ENCODE peak calls at places on chromosomes 13 and 19, in seven cellular contexts. I is cardiac muscle cell, U is IMR-90, B is stomach, C is heart right ventricle, G is sigmoid colon, N is fibroblast of lung. L is an unnamed sample.

GRCh38 chr19:50486823-50487515 is 10.3 kb upstream of the GARIN5A start:
- DNase-seq in U (peak), I (peak), B (no peak), G (no peak), N (peak), C (no peak), L (no peak)

GRCh38 chr13:47044842-47045241 is 148.0 kb upstream of the HTR2A start:
- DNase-seq in C (no peak), B (no peak), N (no peak), I (no peak), U (no peak), G (no peak), L (no peak)

GRCh38 chr13:91592050-91593014 is 193.9 kb downstream of the GPC5 start:
- DNase-seq in B (no peak), G (no peak), I (no peak), U (no peak), N (peak), C (no peak), L (no peak)

GRCh38 chr13:55244991-55245644 is 1895.6 kb upstream of the PRR20A start:
- DNase-seq in I (no peak), N (no peak), C (no peak), U (no peak), G (no peak), B (no peak), L (no peak)

GRCh38 chr19:33484226-33484774 is 37.3 kb downstream of the PEPD start:
- DNase-seq in U (no peak), G (peak), C (no peak), N (no peak), I (no peak), B (no peak), L (no peak)

GRCh38 chr13:110280231-110280813 is 26.6 kb downstream of the COL4A1 start:
- DNase-seq in C (no peak), I (no peak), U (no peak), G (peak), N (no peak), B (no peak), L (no peak)

GRCh38 chr13:80399340-80400163 is 58.6 kb upstream of the SPRY2 start:
- DNase-seq in N (no peak), G (no peak), B (peak), I (no peak), C (no peak), U (no peak), L (peak)

GRCh38 chr13:39816936-39817335 is 161.5 kb downstream of the COG6 start:
- DNase-seq in C (no peak), N (peak), I (no peak), B (no peak), G (no peak), U (no peak), L (no peak)

GRCh38 chr13:111637365-111637764 is 316.9 kb downstream of the TEX29 start:
- DNase-seq in U (no peak), N (no peak), I (no peak), B (no peak), C (no peak), G (no peak), L (no peak)

GRCh38 chr19:51654783-51655182 is 8.2 kb upstream of the SIGLEC14 start:
- DNase-seq in U (no peak), N (no peak), B (no peak), C (no peak), G (no peak), I (no peak), L (no peak)

GRCh38 chr13:46553886-46554855 is 1.2 kb downstream of the LRCH1 start:
- DNase-seq in I (peak), C (peak), B (peak), N (peak), U (peak), G (peak), L (peak)

GRCh38 chr13:37414667-37415066 is 183.9 kb downstream of the POSTN start:
- DNase-seq in N (no peak), U (no peak), G (no peak), I (no peak), C (no peak), B (no peak), L (no peak)

GRCh38 chr19:30545752-30546151 is 173.6 kb downstream of the ZNF536 start:
- DNase-seq in G (no peak), B (no peak), U (no peak), C (no peak), N (no peak), I (no peak), L (no peak)

GRCh38 chr13:32056316-32056715 is 24.7 kb downstream of the FRY start:
- DNase-seq in U (no peak), B (no peak), I (no peak), G (no peak), N (no peak), C (no peak), L (no peak)

GRCh38 chr13:97298816-97299215 is 76.7 kb downstream of the MBNL2 start:
- DNase-seq in B (no peak), G (no peak), U (peak), N (peak), C (no peak), I (no peak), L (no peak)

GRCh38 chr13:97300871-97301270 is 78.7 kb downstream of the MBNL2 start:
- DNase-seq in U (no peak), I (no peak), G (no peak), B (no peak), N (no peak), C (no peak), L (no peak)

GRCh38 chr13:97296740-97297139 is 74.6 kb downstream of the MBNL2 start:
- DNase-seq in C (no peak), B (no peak), G (no peak), I (no peak), N (no peak), U (no peak), L (no peak)

GRCh38 chr13:97289514-97290298 is 67.6 kb downstream of the MBNL2 start:
- DNase-seq in U (no peak), I (no peak), B (no peak), G (no peak), N (no peak), C (no peak), L (no peak)

GRCh38 chr13:97295279-97296182 is 73.4 kb downstream of the MBNL2 start:
- DNase-seq in G (no peak), N (peak), C (no peak), I (peak), U (peak), B (no peak), L (peak)
- H3K27ac ChIP-seq in G (peak), N (peak), C (peak), I (no peak), U (no peak), B (no peak), L (no peak)

GRCh38 chr13:23375007-23375971 is 58.2 kb downstream of the SACS start:
- DNase-seq in G (peak), C (peak), U (peak), I (peak), B (peak), N (peak), L (peak)
- TF ChIP-seq CTCF in G (no peak), C (peak), U (peak), I (no peak), B (no peak), N (peak), L (peak)

GRCh38 chr19:16714702-16715294 is 4.8 kb upstream of the NWD1 start:
- DNase-seq in B (peak), N (peak), U (peak), C (peak), I (peak), G (no peak), L (peak)
- H3K27ac ChIP-seq in B (no peak), N (no peak), U (no peak), C (no peak), I (no peak), G (no peak), L (peak)

DNA sequence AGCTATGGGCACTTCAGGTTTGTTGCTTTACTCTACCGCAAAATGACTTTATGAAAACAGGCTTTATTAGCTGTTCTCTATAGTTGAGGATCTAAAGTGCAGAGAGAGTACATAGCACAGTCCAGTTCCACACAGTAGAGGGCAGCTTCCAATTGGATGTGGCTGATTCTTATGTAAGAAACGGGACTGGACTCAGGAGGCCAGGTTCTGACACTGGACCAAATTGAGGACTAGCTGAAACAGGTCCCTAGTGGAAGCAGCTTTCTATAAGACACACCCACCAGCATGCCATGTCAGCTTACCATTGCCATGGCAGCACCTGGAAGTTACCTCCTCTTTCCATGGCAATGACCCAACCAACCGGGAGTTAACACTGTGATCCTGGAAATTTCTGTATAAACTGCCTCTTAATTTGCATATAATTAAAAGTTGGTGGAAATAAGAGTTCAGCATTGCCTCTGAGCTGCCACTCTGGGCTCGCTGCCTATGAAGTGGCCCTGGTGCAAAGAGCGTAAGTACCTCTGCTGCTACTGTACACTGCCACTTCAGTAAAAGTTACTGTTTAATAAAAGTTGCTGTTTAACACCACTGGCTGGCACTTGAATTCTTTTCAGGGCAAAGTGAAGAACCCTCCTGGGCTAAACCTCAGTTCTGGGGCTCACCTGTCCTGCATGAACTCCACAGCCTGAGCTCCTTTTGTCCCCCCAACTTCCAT is 211.9 kb upstream of the SLC10A2 start:
- DNase-seq in C (no peak), N (no peak), G (no peak), I (peak), B (no peak), U (no peak), L (no peak)
- TF ChIP-seq CTCF in C (no peak), N (no peak), G (no peak), I (peak), B (no peak), U (no peak), L (no peak)

GRCh38 chr13:49498211-49498610 is 2.5 kb downstream of the PHF11 start:
- DNase-seq in C (no peak), N (no peak), G (no peak), B (no peak), I (no peak), U (no peak), L (no peak)
- H3K27ac ChIP-seq in C (no peak), N (no peak), G (no peak), B (no peak), I (no peak), U (no peak), L (no peak)

GRCh38 chr19:18488403-18488723 is 33.5 kb downstream of the ELL start:
- DNase-seq in C (no peak), G (no peak), I (no peak), N (no peak), B (no peak), U (no peak), L (no peak)
- TF ChIP-seq CTCF in C (peak), G (no peak), I (peak), N (peak), B (peak), U (peak), L (no peak)

DNA sequence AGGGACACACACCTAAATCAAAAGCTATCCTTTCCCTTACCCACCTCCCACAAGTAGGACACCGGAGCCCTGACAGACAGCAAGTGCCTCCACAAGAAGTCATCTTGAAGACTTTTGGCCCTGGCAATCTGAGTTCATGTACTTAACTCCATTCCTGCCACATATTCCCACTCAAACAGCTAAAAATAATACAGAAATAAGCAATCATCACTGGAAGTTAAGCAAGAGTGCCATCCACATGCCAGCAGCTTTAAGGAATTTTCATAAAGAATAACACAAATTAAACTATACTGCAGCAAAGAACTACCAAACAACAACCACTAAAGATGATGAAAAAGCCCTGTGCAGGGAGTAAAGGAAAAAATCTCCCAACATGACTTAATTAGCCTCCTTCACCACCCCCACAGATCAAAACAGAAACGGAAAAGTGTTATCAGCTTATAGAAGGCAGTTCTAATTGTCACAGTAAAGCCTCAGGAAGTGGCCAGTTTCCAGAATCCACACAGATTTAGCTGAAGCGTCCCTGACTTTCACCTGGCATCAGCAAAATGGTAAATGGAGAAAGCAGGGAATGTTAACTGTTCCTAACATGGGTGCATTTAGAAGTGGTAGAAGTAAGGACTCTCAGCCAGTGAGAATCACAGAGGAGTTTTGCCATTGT is 343.9 kb downstream of the TBC1D4 start:
- DNase-seq in G (no peak), C (no peak), U (no peak), N (no peak), B (no peak), I (peak), L (no peak)
- H3K27ac ChIP-seq in G (no peak), C (no peak), U (no peak), N (no peak), B (no peak), I (no peak), L (no peak)

GRCh38 chr13:112968380-112968909 is 569 bp upstream of the MCF2L start:
- DNase-seq in N (no peak), U (no peak), I (no peak), G (peak), B (peak), C (peak), L (no peak)

GRCh38 chr13:112969692-112970338 is 801 bp downstream of the MCF2L start:
- DNase-seq in C (no peak), I (no peak), U (no peak), G (peak), B (no peak), N (no peak), L (no peak)

GRCh38 chr13:112970552-112971287 is 1.7 kb downstream of the MCF2L start:
- DNase-seq in U (no peak), G (no peak), I (no peak), N (no peak), C (no peak), B (no peak), L (no peak)

GRCh38 chr13:112967666-112968379 is 1.2 kb upstream of the MCF2L start:
- DNase-seq in U (no peak), I (no peak), N (no peak), C (no peak), B (no peak), G (peak), L (no peak)

DNA sequence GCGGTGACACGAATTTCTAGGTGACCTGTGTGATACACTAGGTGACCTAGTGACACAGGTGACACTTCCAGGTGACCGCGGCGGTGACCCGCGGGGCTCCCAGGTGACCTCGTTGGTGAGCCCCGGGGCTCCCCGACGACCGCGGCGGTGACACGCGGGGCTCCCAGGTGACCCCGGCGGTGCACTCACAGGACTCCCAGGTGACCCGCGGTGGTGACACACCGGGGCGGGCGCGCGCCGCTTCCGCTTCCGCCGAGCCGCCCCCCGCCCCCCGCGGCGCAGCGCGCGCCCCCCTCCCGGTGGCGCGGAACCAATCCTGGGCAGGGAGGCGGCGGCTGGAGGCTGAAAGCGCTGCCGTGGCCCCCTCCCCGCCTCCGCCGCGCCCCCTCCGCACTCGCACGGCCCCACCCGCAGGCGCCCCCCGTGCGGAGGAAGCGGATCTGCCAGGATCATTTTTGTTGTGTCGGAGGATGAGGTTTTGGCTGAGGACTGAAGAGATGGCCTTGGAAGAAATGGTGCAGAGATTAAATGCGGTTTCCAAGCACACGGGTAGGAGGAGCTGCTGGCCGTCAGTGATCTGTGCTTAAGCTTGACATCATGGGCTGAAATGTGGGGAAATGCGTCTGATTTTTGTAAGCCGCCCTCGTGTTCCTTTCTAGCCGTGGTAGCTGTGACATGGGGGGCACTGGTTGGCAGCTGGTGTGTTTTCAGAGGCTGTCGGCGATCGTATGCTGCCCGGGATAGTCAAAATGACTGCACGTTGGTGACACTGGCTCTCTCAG is at the start of gene MCF2L:
- DNase-seq in U (peak), C (peak), B (peak), N (peak), G (peak), I (peak), L (no peak)
- TF ChIP-seq CTCF in U (peak), C (peak), B (no peak), N (no peak), G (no peak), I (peak), L (no peak)